ENCODE peak calls at places on chromosomes 3 and 15, in four cellular contexts. One of them, this sample, is unnamed.

GRCh38 chr3:89270201-89270600 is 162.8 kb downstream of the EPHA3 start:
- DNase-seq in uterus: no peak
- DNase-seq in ovary: no peak
- DNase-seq in brain microvascular endothelial cell: no peak
- DNase-seq in this sample: no peak

GRCh38 chr3:72990701-72991395 is 5.8 kb upstream of the PPP4R2 start:
- DNase-seq in uterus: no peak
- DNase-seq in ovary: no peak
- DNase-seq in brain microvascular endothelial cell: no peak
- DNase-seq in this sample: no peak

GRCh38 chr3:130699765-130700164 is 46.9 kb downstream of the PIK3R4 start:
- DNase-seq in uterus: no peak
- DNase-seq in ovary: no peak
- DNase-seq in brain microvascular endothelial cell: peak
- DNase-seq in this sample: peak

GRCh38 chr15:33584797-33585196 is 274.0 kb downstream of the RYR3 start:
- DNase-seq in uterus: peak
- DNase-seq in ovary: no peak
- DNase-seq in brain microvascular endothelial cell: no peak
- DNase-seq in this sample: no peak

GRCh38 chr3:154105218-154105975 is 15.8 kb upstream of the ARHGEF26 start:
- DNase-seq in uterus: no peak
- DNase-seq in ovary: no peak
- DNase-seq in brain microvascular endothelial cell: no peak
- DNase-seq in this sample: peak

GRCh38 chr15:76190070-76190564 is 121.2 kb downstream of the ETFA start:
- DNase-seq in uterus: no peak
- DNase-seq in ovary: no peak
- DNase-seq in brain microvascular endothelial cell: no peak
- DNase-seq in this sample: no peak

GRCh38 chr15:33846862-33847261 is 121.4 kb upstream of the CHRM5 start:
- DNase-seq in uterus: no peak
- DNase-seq in ovary: no peak
- DNase-seq in brain microvascular endothelial cell: no peak
- DNase-seq in this sample: no peak

GRCh38 chr15:67967871-67968423 is 86.2 kb upstream of the PIAS1 start:
- DNase-seq in uterus: peak
- DNase-seq in ovary: peak
- DNase-seq in brain microvascular endothelial cell: peak
- DNase-seq in this sample: peak

GRCh38 chr3:46943237-46944187 is 33.0 kb downstream of the CCDC12 start:
- DNase-seq in uterus: no peak
- DNase-seq in ovary: no peak
- DNase-seq in brain microvascular endothelial cell: no peak
- DNase-seq in this sample: no peak

GRCh38 chr15:68416158-68416535 is 15.8 kb downstream of the ITGA11 start:
- DNase-seq in uterus: no peak
- DNase-seq in ovary: no peak
- DNase-seq in brain microvascular endothelial cell: no peak
- DNase-seq in this sample: no peak

GRCh38 chr3:184082465-184082864 is 14.4 kb upstream of the HTR3E start:
- DNase-seq in uterus: no peak
- DNase-seq in ovary: no peak
- DNase-seq in brain microvascular endothelial cell: no peak
- DNase-seq in this sample: no peak

GRCh38 chr3:50620420-50620819 is 3.5 kb downstream of the MAPKAPK3 start:
- DNase-seq in uterus: no peak
- DNase-seq in ovary: no peak
- DNase-seq in brain microvascular endothelial cell: no peak
- DNase-seq in this sample: no peak

GRCh38 chr3:55189359-55189801 is 261.5 kb upstream of the LRTM1 start:
- DNase-seq in uterus: no peak
- DNase-seq in ovary: no peak
- DNase-seq in brain microvascular endothelial cell: peak
- DNase-seq in this sample: peak

GRCh38 chr3:72317491-72317890 is 530.8 kb downstream of the SHQ1 start:
- DNase-seq in uterus: no peak
- DNase-seq in ovary: no peak
- DNase-seq in brain microvascular endothelial cell: peak
- DNase-seq in this sample: no peak

GRCh38 chr15:69509131-69509530 is 56.5 kb downstream of the RPLP1 start:
- DNase-seq in uterus: no peak
- DNase-seq in ovary: no peak
- DNase-seq in brain microvascular endothelial cell: no peak
- DNase-seq in this sample: no peak

GRCh38 chr15:101724675-101725005 is 367 bp upstream of the TARS3 start:
- DNase-seq in uterus: no peak
- DNase-seq in ovary: no peak
- DNase-seq in brain microvascular endothelial cell: no peak
- DNase-seq in this sample: no peak

GRCh38 chr3:61682671-61683408 is 121.5 kb downstream of the PTPRG start:
- DNase-seq in uterus: no peak
- DNase-seq in ovary: no peak
- DNase-seq in brain microvascular endothelial cell: no peak
- DNase-seq in this sample: no peak

GRCh38 chr15:44092221-44092620 is 102.8 kb downstream of the FRMD5 start:
- DNase-seq in uterus: no peak
- DNase-seq in ovary: no peak
- DNase-seq in brain microvascular endothelial cell: peak
- DNase-seq in this sample: no peak

GRCh38 chr3:134378384-134378783 is 4.1 kb upstream of the AMOTL2 start:
- DNase-seq in uterus: no peak
- DNase-seq in ovary: no peak
- DNase-seq in brain microvascular endothelial cell: no peak
- DNase-seq in this sample: peak

GRCh38 chr3:34675383-34676120 is 877.1 kb downstream of the PDCD6IP start:
- DNase-seq in uterus: no peak
- DNase-seq in ovary: no peak
- DNase-seq in brain microvascular endothelial cell: no peak
- DNase-seq in this sample: no peak

GRCh38 chr15:31227954-31228542 is 98.6 kb upstream of the KLF13 start:
- DNase-seq in uterus: no peak
- DNase-seq in ovary: no peak
- DNase-seq in brain microvascular endothelial cell: no peak
- DNase-seq in this sample: no peak

GRCh38 chr3:124587053-124587408 is 143.2 kb upstream of the UMPS start:
- DNase-seq in uterus: no peak
- DNase-seq in ovary: no peak
- DNase-seq in brain microvascular endothelial cell: peak
- DNase-seq in this sample: peak

GRCh38 chr3:42653303-42653559 is 266 bp upstream of the ZBTB47 start:
- DNase-seq in uterus: no peak
- DNase-seq in ovary: no peak
- DNase-seq in brain microvascular endothelial cell: no peak
- DNase-seq in this sample: no peak

GRCh38 chr3:27486328-27486727 is 2.1 kb upstream of the SLC4A7 start:
- DNase-seq in uterus: no peak
- DNase-seq in ovary: no peak
- DNase-seq in brain microvascular endothelial cell: no peak
- DNase-seq in this sample: no peak

GRCh38 chr3:89565098-89565497 is 457.7 kb downstream of the EPHA3 start:
- DNase-seq in uterus: no peak
- DNase-seq in ovary: no peak
- DNase-seq in brain microvascular endothelial cell: peak
- DNase-seq in this sample: no peak

GRCh38 chr3:11476814-11477213 is 166.9 kb downstream of the VGLL4 start:
- DNase-seq in uterus: no peak
- DNase-seq in ovary: no peak
- DNase-seq in brain microvascular endothelial cell: no peak
- DNase-seq in this sample: no peak

GRCh38 chr3:58613236-58614132 is 36.3 kb upstream of the FAM107A start:
- DNase-seq in uterus: no peak
- DNase-seq in ovary: peak
- DNase-seq in brain microvascular endothelial cell: no peak
- DNase-seq in this sample: no peak

GRCh38 chr15:31975446-31976229 is 54.7 kb upstream of the CHRNA7 start:
- DNase-seq in uterus: no peak
- DNase-seq in ovary: no peak
- DNase-seq in brain microvascular endothelial cell: no peak
- DNase-seq in this sample: peak

GRCh38 chr3:22692239-22692638 is 510.9 kb upstream of the UBE2E2 start:
- DNase-seq in uterus: no peak
- DNase-seq in ovary: no peak
- DNase-seq in brain microvascular endothelial cell: no peak
- DNase-seq in this sample: no peak

GRCh38 chr15:74613953-74614743 is 1.5 kb upstream of the CLK3 start:
- DNase-seq in uterus: peak
- DNase-seq in ovary: no peak
- DNase-seq in brain microvascular endothelial cell: no peak
- DNase-seq in this sample: peak
- H3K27ac ChIP-seq in uterus: peak
- H3K27ac ChIP-seq in ovary: no peak
- H3K27ac ChIP-seq in brain microvascular endothelial cell: no peak
- H3K27ac ChIP-seq in this sample: peak

GRCh38 chr15:45458746-45459403 is 63.7 kb downstream of the SLC30A4 start:
- DNase-seq in uterus: peak
- DNase-seq in ovary: peak
- DNase-seq in brain microvascular endothelial cell: no peak
- DNase-seq in this sample: peak
- H3K4me3 ChIP-seq in uterus: peak
- H3K4me3 ChIP-seq in ovary: peak
- H3K4me3 ChIP-seq in brain microvascular endothelial cell: peak
- H3K4me3 ChIP-seq in this sample: no peak

GRCh38 chr3:177341766-177342165 is 144.5 kb upstream of the TBL1XR1 start:
- DNase-seq in uterus: no peak
- DNase-seq in ovary: no peak
- DNase-seq in brain microvascular endothelial cell: no peak
- DNase-seq in this sample: no peak

GRCh38 chr3:177345973-177346503 is 148.8 kb upstream of the TBL1XR1 start:
- DNase-seq in uterus: no peak
- DNase-seq in ovary: no peak
- DNase-seq in brain microvascular endothelial cell: no peak
- DNase-seq in this sample: no peak

GRCh38 chr3:177340243-177340830 is 143.1 kb upstream of the TBL1XR1 start:
- DNase-seq in uterus: no peak
- DNase-seq in ovary: no peak
- DNase-seq in brain microvascular endothelial cell: no peak
- DNase-seq in this sample: no peak

GRCh38 chr3:177345049-177345972 is 148.0 kb upstream of the TBL1XR1 start:
- DNase-seq in uterus: peak
- DNase-seq in ovary: peak
- DNase-seq in brain microvascular endothelial cell: peak
- DNase-seq in this sample: peak

GRCh38 chr3:177343122-177343521 is 145.8 kb upstream of the TBL1XR1 start:
- DNase-seq in uterus: no peak
- DNase-seq in ovary: no peak
- DNase-seq in brain microvascular endothelial cell: no peak
- DNase-seq in this sample: no peak
- H3K27ac ChIP-seq in uterus: no peak
- H3K27ac ChIP-seq in ovary: no peak
- H3K27ac ChIP-seq in brain microvascular endothelial cell: no peak
- H3K27ac ChIP-seq in this sample: no peak

DNA sequence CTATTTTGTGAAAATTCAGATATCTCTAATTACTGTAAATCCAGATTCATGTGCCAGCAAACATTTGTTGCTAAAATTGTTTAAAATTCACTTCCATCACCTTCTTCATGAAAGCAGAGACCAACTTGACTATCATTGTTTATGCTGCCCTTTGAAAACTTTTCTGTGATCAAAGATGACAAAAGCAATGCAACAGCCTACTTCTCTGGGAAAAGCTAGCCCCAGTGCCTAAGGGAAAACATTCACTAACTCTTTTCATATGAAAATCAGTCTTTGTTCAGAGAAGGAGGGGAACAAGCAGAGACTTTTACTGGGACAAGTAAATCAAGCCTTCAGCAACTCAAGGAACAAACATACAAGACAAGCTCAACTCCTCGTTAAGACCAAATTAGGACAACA is 177.9 kb upstream of the P2RY1 start:
- DNase-seq in uterus: no peak
- DNase-seq in ovary: no peak
- DNase-seq in brain microvascular endothelial cell: no peak
- DNase-seq in this sample: peak
- H3K4me3 ChIP-seq in uterus: no peak
- H3K4me3 ChIP-seq in ovary: no peak
- H3K4me3 ChIP-seq in brain microvascular endothelial cell: no peak
- H3K4me3 ChIP-seq in this sample: no peak

This sample was measured in GM23338.